ENCODE peak calls at places on chromosomes 3 and 15, in seven cellular contexts. G is BJ; Q is EH; J is C1 segment of cervical spinal cord; V is activated naive CD8-positive, alpha-beta T cell treated with anti-CD3 and anti-CD28 coated beads for 36 hours; X is pancreas; I is AG04450. P is an unnamed sample.

GRCh38 chr3:151263126-151263525 is 15.2 kb downstream of the P2RY14 start:
- DNase-seq in G (peak), Q (no peak), J (no peak), V (no peak), X (no peak), I (peak), P (no peak)

GRCh38 chr15:63598467-63599400 is 1.5 kb downstream of the FBXL22 start:
- DNase-seq in G (no peak), Q (no peak), J (no peak), V (no peak), X (peak), I (no peak), P (peak)

GRCh38 chr15:44097552-44097951 is 97.5 kb downstream of the FRMD5 start:
- DNase-seq in G (no peak), Q (no peak), J (no peak), V (no peak), X (no peak), I (no peak), P (no peak)

GRCh38 chr15:81071130-81071529 is 62.9 kb upstream of the CFAP161 start:
- DNase-seq in G (peak), Q (peak), J (no peak), V (no peak), X (no peak), I (no peak), P (peak)

GRCh38 chr3:105013657-105014056 is 353.1 kb upstream of the ALCAM start:
- DNase-seq in G (no peak), Q (no peak), J (no peak), V (no peak), X (no peak), I (no peak), P (no peak)

GRCh38 chr3:159804726-159805410 is 183.8 kb upstream of the IL12A start:
- DNase-seq in G (no peak), Q (peak), J (peak), V (peak), X (peak), I (peak), P (peak)

GRCh38 chr3:159604151-159604581 is 384.5 kb upstream of the IL12A start:
- DNase-seq in G (no peak), Q (peak), J (no peak), V (no peak), X (no peak), I (no peak), P (peak)

GRCh38 chr3:138082992-138083386 is 32.4 kb downstream of the DZIP1L start:
- DNase-seq in G (no peak), Q (no peak), J (no peak), V (peak), X (no peak), I (no peak), P (peak)

GRCh38 chr15:73983211-73983727 is 8.8 kb downstream of the STOML1 start:
- DNase-seq in G (no peak), Q (peak), J (peak), V (no peak), X (no peak), I (peak), P (peak)

GRCh38 chr3:123246846-123247245 is 45.1 kb downstream of the SEC22A start:
- DNase-seq in G (no peak), Q (no peak), J (no peak), V (no peak), X (no peak), I (no peak), P (peak)

GRCh38 chr3:194556086-194557056 is 69.6 kb upstream of the ATP13A3 start:
- DNase-seq in G (no peak), Q (no peak), J (no peak), V (no peak), X (no peak), I (no peak), P (no peak)

GRCh38 chr3:73740041-73740440 is 115.3 kb upstream of the PDZRN3 start:
- DNase-seq in G (no peak), Q (peak), J (no peak), V (no peak), X (no peak), I (peak), P (peak)

GRCh38 chr3:171116365-171116764 is 89.8 kb upstream of the SLC2A2 start:
- DNase-seq in G (no peak), Q (peak), J (no peak), V (no peak), X (no peak), I (no peak), P (peak)

GRCh38 chr15:81095690-81096365 is 38.2 kb upstream of the CFAP161 start:
- DNase-seq in G (no peak), Q (no peak), J (no peak), V (no peak), X (no peak), I (no peak), P (no peak)

GRCh38 chr3:154195620-154196366 is 74.6 kb downstream of the ARHGEF26 start:
- DNase-seq in G (no peak), Q (no peak), J (no peak), V (no peak), X (no peak), I (no peak), P (peak)

GRCh38 chr15:41104234-41104633 is 11.8 kb downstream of the INO80 start:
- DNase-seq in G (no peak), Q (peak), J (no peak), V (no peak), X (no peak), I (peak), P (peak)

GRCh38 chr3:71582612-71583568 is 638 bp downstream of the FOXP1 start:
- DNase-seq in G (no peak), Q (peak), J (peak), V (peak), X (peak), I (no peak), P (peak)

GRCh38 chr15:70253461-70254156 is 155.9 kb upstream of the TLE3 start:
- DNase-seq in G (no peak), Q (no peak), J (no peak), V (no peak), X (no peak), I (no peak), P (no peak)

GRCh38 chr3:129112308-129113052 is 9.1 kb downstream of the RAB43 start:
- DNase-seq in G (no peak), Q (peak), J (no peak), V (peak), X (no peak), I (no peak), P (no peak)

GRCh38 chr15:68218331-68218730 is 11.2 kb downstream of the CLN6 start:
- DNase-seq in G (no peak), Q (no peak), J (no peak), V (no peak), X (no peak), I (no peak), P (no peak)

GRCh38 chr15:67201136-67201535 is 53.3 kb downstream of the AAGAB start:
- DNase-seq in G (no peak), Q (peak), J (no peak), V (no peak), X (no peak), I (no peak), P (peak)

GRCh38 chr3:52523386-52524257 is 10.0 kb downstream of the NT5DC2 start:
- DNase-seq in G (no peak), Q (no peak), J (no peak), V (no peak), X (peak), I (no peak), P (no peak)

GRCh38 chr3:65439641-65440040 is 599.1 kb downstream of the MAGI1 start:
- DNase-seq in G (no peak), Q (peak), J (peak), V (no peak), X (no peak), I (peak), P (peak)

GRCh38 chr3:49081429-49081828 is 12.4 kb downstream of the QRICH1 start:
- DNase-seq in G (no peak), Q (no peak), J (no peak), V (no peak), X (no peak), I (no peak), P (no peak)

GRCh38 chr3:141203866-141204265 is 27.8 kb upstream of the PXYLP1 start:
- DNase-seq in G (no peak), Q (no peak), J (no peak), V (no peak), X (no peak), I (no peak), P (no peak)

GRCh38 chr15:79257454-79257853 is 25.1 kb upstream of the ANKRD34C start:
- DNase-seq in G (no peak), Q (no peak), J (no peak), V (no peak), X (no peak), I (no peak), P (no peak)

GRCh38 chr3:150073513-150073912 is 102.8 kb upstream of the PFN2 start:
- DNase-seq in G (no peak), Q (no peak), J (no peak), V (no peak), X (no peak), I (no peak), P (no peak)

GRCh38 chr15:80596521-80596976 is 98.6 kb upstream of the ABHD17C start:
- DNase-seq in G (no peak), Q (no peak), J (no peak), V (no peak), X (no peak), I (no peak), P (no peak)

GRCh38 chr3:165624761-165625160 is 212.5 kb downstream of the BCHE start:
- DNase-seq in G (no peak), Q (no peak), J (no peak), V (no peak), X (no peak), I (no peak), P (peak)

GRCh38 chr3:100080573-100080972 is 33.7 kb downstream of the FILIP1L start:
- DNase-seq in G (no peak), Q (peak), J (no peak), V (no peak), X (no peak), I (no peak), P (peak)

GRCh38 chr15:26179906-26180305 is 316.8 kb upstream of the ATP10A start:
- DNase-seq in G (no peak), Q (no peak), J (no peak), V (no peak), X (no peak), I (no peak), P (peak)

GRCh38 chr15:77032052-77032646 is 37.2 kb downstream of the PSTPIP1 start:
- DNase-seq in G (no peak), Q (no peak), J (no peak), V (no peak), X (peak), I (no peak), P (no peak)

GRCh38 chr15:83396071-83396470 is 51.1 kb upstream of the SH3GL3 start:
- DNase-seq in G (no peak), Q (no peak), J (no peak), V (no peak), X (no peak), I (no peak), P (peak)

GRCh38 chr3:23668430-23668904 is 137.3 kb upstream of the UBE2E1 start:
- DNase-seq in G (peak), Q (peak), J (no peak), V (no peak), X (no peak), I (peak), P (peak)

GRCh38 chr3:197268319-197268718 is 30.1 kb downstream of the DLG1 start:
- DNase-seq in G (no peak), Q (no peak), J (no peak), V (no peak), X (no peak), I (no peak), P (no peak)

GRCh38 chr3:99627062-99627826 is 11.2 kb upstream of the COL8A1 start:
- DNase-seq in G (no peak), Q (peak), J (no peak), V (peak), X (no peak), I (no peak), P (no peak)

GRCh38 chr3:149174901-149175300 is 45.5 kb downstream of the HPS3 start:
- DNase-seq in G (no peak), Q (peak), J (no peak), V (peak), X (no peak), I (no peak), P (peak)

GRCh38 chr3:23590874-23591273 is 214.9 kb upstream of the UBE2E1 start:
- DNase-seq in G (no peak), Q (no peak), J (no peak), V (no peak), X (no peak), I (no peak), P (no peak)